ENCODE peak calls at places on chromosomes 11 and 22, in eight cellular contexts. P is tibial nerve, V is transverse colon, X is sigmoid colon, Q is A549, H is suprapubic skin, Z is esophagus muscularis mucosa, G is upper lobe of left lung. C is an unnamed sample.

GRCh38 chr22:46425011-46425410 is 89.5 kb downstream of the TRMU start:
- DNase-seq in Z (no peak), G (no peak), H (no peak), V (no peak), X (no peak), P (no peak), Q (no peak), C (no peak)

GRCh38 chr11:33406241-33406640 is 149.1 kb downstream of the HIPK3 start:
- DNase-seq in H (no peak), P (no peak), Q (no peak), V (no peak), X (no peak), Z (no peak), G (peak), C (no peak)

GRCh38 chr11:10695821-10696220 is 2.3 kb upstream of the IRAG1 start:
- DNase-seq in Z (no peak), Q (no peak), P (no peak), G (no peak), V (no peak), H (no peak), X (no peak), C (no peak)

GRCh38 chr11:73308003-73308962 is at the start of gene ARHGEF17:
- DNase-seq in G (peak), X (peak), Q (peak), V (peak), H (no peak), Z (no peak), P (peak), C (peak)

GRCh38 chr11:130431806-130432205 is 3.4 kb upstream of the ADAMTS8 start:
- DNase-seq in P (no peak), Z (no peak), H (no peak), G (no peak), V (no peak), X (no peak), Q (no peak), C (no peak)

GRCh38 chr22:48198489-48199459 is 1436.3 kb downstream of the TBC1D22A start:
- DNase-seq in V (no peak), P (no peak), Q (no peak), X (no peak), G (no peak), Z (peak), H (no peak), C (no peak)

GRCh38 chr11:108847288-108847687 is 182.4 kb downstream of the DDX10 start:
- DNase-seq in P (no peak), Q (no peak), X (no peak), H (no peak), Z (no peak), V (no peak), G (no peak), C (no peak)

GRCh38 chr11:88402784-88403183 is 65.2 kb upstream of the CTSC start:
- DNase-seq in Z (no peak), V (no peak), X (no peak), P (no peak), H (no peak), Q (no peak), G (no peak), C (no peak)

GRCh38 chr11:113286509-113287497 is 27.6 kb upstream of the TTC12 start:
- DNase-seq in V (no peak), G (no peak), Q (no peak), Z (no peak), P (no peak), X (no peak), H (no peak), C (no peak)

GRCh38 chr22:39477542-39477941 is 20.7 kb downstream of the MGAT3 start:
- DNase-seq in V (no peak), G (no peak), P (no peak), X (no peak), Q (no peak), H (no peak), Z (no peak), C (no peak)

GRCh38 chr11:70247710-70248072 is 22.8 kb upstream of the PPFIA1 start:
- DNase-seq in P (no peak), Q (no peak), G (no peak), Z (no peak), H (no peak), V (no peak), X (no peak), C (peak)

GRCh38 chr11:87528752-87529151 is 491.0 kb downstream of the TMEM135 start:
- DNase-seq in Z (no peak), P (no peak), X (no peak), V (no peak), H (no peak), G (peak), Q (no peak), C (no peak)

GRCh38 chr11:129828301-129828836 is 12.7 kb downstream of the TMEM45B start:
- DNase-seq in G (no peak), X (no peak), V (no peak), Q (no peak), Z (no peak), P (no peak), H (no peak), C (peak)

GRCh38 chr11:98036810-98037209 is 983.9 kb upstream of the CNTN5 start:
- DNase-seq in G (no peak), X (no peak), H (no peak), Q (no peak), P (no peak), Z (no peak), V (no peak), C (no peak)

GRCh38 chr22:24952837-24953293 is 349 bp downstream of the KIAA1671 start:
- DNase-seq in G (no peak), P (peak), Z (no peak), V (peak), H (peak), X (peak), Q (peak), C (peak)

GRCh38 chr11:9276571-9276970 is 11.4 kb upstream of the DENND5A start:
- DNase-seq in Q (no peak), V (no peak), H (no peak), Z (no peak), P (no peak), X (no peak), G (no peak), C (no peak)

GRCh38 chr11:119094816-119095065 is 6.9 kb downstream of the DPAGT1 start:
- DNase-seq in P (peak), X (peak), Q (no peak), H (peak), G (peak), Z (peak), V (peak), C (peak)

GRCh38 chr11:34027516-34028406 is 23.8 kb upstream of the CAPRIN1 start:
- DNase-seq in Z (no peak), H (no peak), V (peak), G (no peak), P (no peak), Q (no peak), X (no peak), C (peak)

GRCh38 chr11:59267196-59267595 is 54.5 kb upstream of the MPEG1 start:
- DNase-seq in Z (no peak), G (no peak), Q (no peak), P (no peak), X (no peak), H (no peak), V (no peak), C (no peak)

DNA sequence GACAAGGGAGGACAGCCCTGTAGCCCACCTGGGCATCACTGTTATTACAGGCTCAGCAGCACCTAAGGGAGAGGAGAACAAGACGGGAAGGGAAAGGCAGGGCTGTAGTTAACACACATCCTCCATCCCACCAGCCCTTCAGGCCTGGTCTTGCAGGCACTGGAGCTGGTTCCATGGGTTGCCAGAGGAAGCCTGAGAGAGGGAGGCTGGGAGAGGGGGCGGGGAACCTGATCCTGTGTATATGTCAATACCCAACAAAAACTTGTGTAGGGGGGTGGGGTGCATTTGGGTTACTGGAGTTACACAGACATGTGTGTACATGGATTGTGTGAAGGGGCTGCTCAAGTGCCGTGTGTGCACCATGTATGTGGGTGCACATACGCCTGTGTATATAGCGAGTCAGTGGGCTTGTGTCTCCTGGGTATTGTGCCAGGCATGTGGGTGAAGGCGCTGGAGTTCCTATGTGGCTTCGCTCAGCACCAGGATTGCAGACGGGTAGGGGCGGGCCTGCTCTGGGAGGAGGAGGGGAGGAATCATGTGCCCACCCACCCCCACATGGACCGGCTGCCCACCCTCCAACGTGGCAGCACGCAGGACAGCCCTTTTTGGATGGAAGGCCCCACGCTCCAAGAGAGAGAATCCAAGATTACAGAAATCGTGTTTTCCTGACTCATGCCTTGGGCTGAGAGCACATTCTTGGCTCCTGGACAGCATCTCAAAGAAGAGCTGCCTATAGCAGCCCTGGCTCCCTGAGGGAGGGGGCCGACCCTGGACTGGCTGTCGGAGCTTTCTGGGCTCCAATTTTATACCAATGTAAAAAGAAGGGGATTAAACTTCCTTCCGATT is 4.2 kb upstream of the SERPINH1 start:
- DNase-seq in V (peak), G (peak), P (peak), Q (no peak), H (no peak), X (peak), Z (no peak), C (no peak)
- H3K4me3 ChIP-seq in V (no peak), G (no peak), P (peak), Q (no peak), H (no peak), X (peak), Z (peak), C (no peak)

DNA sequence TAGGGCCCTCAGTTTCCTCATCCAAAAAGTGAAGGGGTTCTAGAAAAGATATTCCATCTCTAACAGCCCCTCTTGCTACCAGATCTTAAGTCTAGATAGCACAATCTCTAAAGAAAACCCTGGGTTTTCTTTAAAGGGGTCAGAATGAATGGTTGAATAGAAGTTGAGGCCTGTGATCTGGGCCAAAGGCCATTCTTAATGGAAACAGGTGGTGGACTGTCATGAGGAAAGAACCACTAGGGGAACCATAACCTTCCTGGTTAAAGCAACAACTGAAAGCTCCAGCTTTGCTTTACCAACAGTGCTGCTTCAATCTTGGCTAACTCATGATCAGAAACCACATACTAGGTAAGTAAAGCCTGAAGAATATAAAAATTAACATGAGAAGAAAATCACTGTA is 1.8 kb downstream of the CELF1 start:
- DNase-seq in G (no peak), P (no peak), H (no peak), X (no peak), Q (peak), Z (no peak), V (no peak), C (no peak)
- TF ChIP-seq EP300 in G (no peak), P (no peak), H (no peak), X (no peak), Q (no peak), Z (no peak), V (no peak), C (no peak)

DNA sequence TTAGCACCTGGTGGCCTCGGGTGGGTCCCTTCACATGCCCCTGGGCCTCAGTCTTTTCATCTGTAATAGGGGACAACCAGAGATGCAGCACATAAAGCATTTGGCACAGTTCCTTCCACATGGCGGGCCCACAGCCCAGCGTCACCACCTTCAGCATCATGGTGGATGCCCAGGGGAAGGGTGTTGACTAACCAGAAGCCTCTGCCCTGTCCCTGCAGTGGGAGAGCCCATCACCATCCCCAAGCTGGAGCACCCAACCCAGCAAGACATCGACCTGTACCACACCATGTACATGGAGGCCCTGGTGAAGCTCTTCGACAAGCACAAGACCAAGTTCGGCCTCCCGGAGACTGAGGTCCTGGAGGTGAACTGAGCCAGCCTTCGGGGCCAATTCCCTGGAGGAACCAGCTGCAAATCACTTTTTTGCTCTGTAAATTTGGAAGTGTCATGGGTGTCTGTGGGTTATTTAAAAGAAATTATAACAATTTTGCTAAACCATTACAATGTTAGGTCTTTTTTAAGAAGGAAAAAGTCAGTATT is 14.8 kb upstream of the UVRAG start:
- DNase-seq in G (no peak), P (no peak), Z (no peak), H (no peak), Q (no peak), X (no peak), V (no peak), C (no peak)
- H3K4me3 ChIP-seq in G (no peak), P (no peak), Z (no peak), H (no peak), Q (no peak), X (no peak), V (no peak), C (no peak)

DNA sequence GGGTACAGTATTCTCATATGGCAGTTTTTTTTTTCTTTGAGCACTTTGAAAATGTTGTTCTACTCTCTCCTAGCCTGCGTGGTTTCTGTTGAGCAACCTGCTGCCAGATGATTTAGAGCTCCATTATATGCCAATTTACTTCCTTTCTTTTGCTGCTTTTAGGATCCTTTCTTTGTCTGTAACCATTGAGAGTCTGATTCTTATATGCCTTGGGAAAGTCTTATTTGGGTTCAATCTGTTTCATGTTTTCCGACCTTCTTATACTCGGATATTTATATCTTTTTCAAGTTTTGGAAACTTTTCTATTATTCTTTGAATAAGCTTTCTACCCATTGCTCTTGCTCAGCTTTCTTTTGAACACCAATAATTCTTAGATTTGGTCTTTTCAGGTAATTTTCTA is 138.1 kb upstream of the RAG2 start:
- DNase-seq in H (no peak), P (no peak), Q (no peak), G (no peak), X (no peak), V (no peak), Z (no peak), C (no peak)
- TF ChIP-seq EP300 in H (no peak), P (no peak), Q (no peak), G (no peak), X (no peak), V (no peak), Z (no peak), C (no peak)

GRCh38 chr11:100686476-100686875 is 612 bp upstream of the ARHGAP42 start:
- DNase-seq in P (no peak), G (no peak), H (no peak), X (no peak), Q (no peak), V (no peak), Z (no peak), C (no peak)
- H3K4me3 ChIP-seq in P (peak), G (no peak), H (peak), X (peak), Q (peak), V (no peak), Z (peak), C (peak)

C was measured in stomach.